ENCODE peak calls at places on chromosomes 4 and X, in six cellular contexts. One of them, this sample, is unnamed.

GRCh38 chrX:118148737-118149136 is 32.1 kb upstream of the KLHL13 start:
- DNase-seq in psoas muscle: no peak
- DNase-seq in fibroblast of mammary gland: no peak
- DNase-seq in MCF 10A: no peak
- DNase-seq in iPS-NIHi11: no peak
- DNase-seq in GM23248: no peak
- DNase-seq in this sample: no peak

GRCh38 chrX:25599061-25599460 is 539.1 kb upstream of the MAGEB18 start:
- DNase-seq in psoas muscle: no peak
- DNase-seq in fibroblast of mammary gland: peak; percentile 5
- DNase-seq in MCF 10A: peak; percentile 2
- DNase-seq in iPS-NIHi11: no peak
- DNase-seq in GM23248: no peak
- DNase-seq in this sample: no peak

GRCh38 chrX:81377329-81377728 is 175.4 kb downstream of the SH3BGRL start:
- DNase-seq in psoas muscle: no peak
- DNase-seq in fibroblast of mammary gland: peak; percentile 34
- DNase-seq in MCF 10A: peak; percentile 40
- DNase-seq in iPS-NIHi11: peak; percentile 7
- DNase-seq in GM23248: peak; percentile 37
- DNase-seq in this sample: no peak

GRCh38 chr4:46844325-46844917 is 64.6 kb downstream of the COX7B2 start:
- DNase-seq in psoas muscle: no peak
- DNase-seq in fibroblast of mammary gland: peak; percentile 53
- DNase-seq in MCF 10A: peak; percentile 70
- DNase-seq in iPS-NIHi11: peak; percentile 23
- DNase-seq in GM23248: peak; percentile 62
- DNase-seq in this sample: peak; percentile 59

GRCh38 chrX:109472939-109473713 is 8.8 kb downstream of the GUCY2F start:
- DNase-seq in psoas muscle: no peak
- DNase-seq in fibroblast of mammary gland: peak; percentile 64
- DNase-seq in MCF 10A: peak; percentile 59
- DNase-seq in iPS-NIHi11: peak; percentile 44
- DNase-seq in GM23248: peak; percentile 66
- DNase-seq in this sample: no peak

GRCh38 chrX:147917700-147918694 is 6.3 kb downstream of the FMR1 start:
- DNase-seq in psoas muscle: no peak
- DNase-seq in fibroblast of mammary gland: peak; percentile 66
- DNase-seq in MCF 10A: no peak
- DNase-seq in iPS-NIHi11: no peak
- DNase-seq in GM23248: peak; percentile 55
- DNase-seq in this sample: peak; percentile 50

GRCh38 chr4:118076958-118077766 is 42.9 kb downstream of the NDST3 start:
- DNase-seq in psoas muscle: no peak
- DNase-seq in fibroblast of mammary gland: peak; percentile 46
- DNase-seq in MCF 10A: peak; percentile 59
- DNase-seq in iPS-NIHi11: peak; percentile 38
- DNase-seq in GM23248: peak; percentile 57
- DNase-seq in this sample: no peak

GRCh38 chr4:140426610-140427103 is 791 bp downstream of the CLGN start:
- DNase-seq in psoas muscle: no peak
- DNase-seq in fibroblast of mammary gland: no peak
- DNase-seq in MCF 10A: no peak
- DNase-seq in iPS-NIHi11: peak; percentile 55
- DNase-seq in GM23248: peak; percentile 1
- DNase-seq in this sample: no peak

GRCh38 chrX:68942797-68943196 is 114.0 kb downstream of the EFNB1 start:
- DNase-seq in psoas muscle: no peak
- DNase-seq in fibroblast of mammary gland: no peak
- DNase-seq in MCF 10A: no peak
- DNase-seq in iPS-NIHi11: no peak
- DNase-seq in GM23248: no peak
- DNase-seq in this sample: no peak

GRCh38 chr4:164874791-164875190 is 2.2 kb upstream of the APELA start:
- DNase-seq in psoas muscle: no peak
- DNase-seq in fibroblast of mammary gland: no peak
- DNase-seq in MCF 10A: no peak
- DNase-seq in iPS-NIHi11: no peak
- DNase-seq in GM23248: no peak
- DNase-seq in this sample: no peak

GRCh38 chr4:88794952-88795351 is 97.3 kb upstream of the NAP1L5 start:
- DNase-seq in psoas muscle: no peak
- DNase-seq in fibroblast of mammary gland: no peak
- DNase-seq in MCF 10A: no peak
- DNase-seq in iPS-NIHi11: no peak
- DNase-seq in GM23248: no peak
- DNase-seq in this sample: no peak

GRCh38 chr4:15755781-15756180 is 22.3 kb upstream of the CD38 start:
- DNase-seq in psoas muscle: no peak
- DNase-seq in fibroblast of mammary gland: no peak
- DNase-seq in MCF 10A: no peak
- DNase-seq in iPS-NIHi11: no peak
- DNase-seq in GM23248: no peak
- DNase-seq in this sample: no peak

GRCh38 chrX:111822191-111822590 is 53.8 kb upstream of the TRPC5OS start:
- DNase-seq in psoas muscle: no peak
- DNase-seq in fibroblast of mammary gland: no peak
- DNase-seq in MCF 10A: no peak
- DNase-seq in iPS-NIHi11: no peak
- DNase-seq in GM23248: no peak
- DNase-seq in this sample: no peak

This sample was measured in immature natural killer cell.